ENCODE peak calls at places on chromosomes 12 and 14, in nine cellular contexts. Y is MM.1S, H is PC-3, X is SK-N-SH, J is HCT116, W is hepatocyte, M is GM23248, B is neural progenitor cell, Z is OCI-LY7. G is an unnamed sample.
A peak's percentile ranks its signal among the peaks of the same experiment; 100 is the strongest.

GRCh38 chr14:71497645-71498086 is 434.6 kb upstream of the RGS6 start:
- DNase-seq in H (peak; percentile 56), Z (peak; percentile 6), M (peak; percentile 46), B (no peak), W (no peak), Y (peak; percentile 16), X (no peak), J (no peak), G (no peak)

GRCh38 chr14:53715390-53715730 is 241.3 kb downstream of the BMP4 start:
- DNase-seq in W (peak; percentile 26), Z (no peak), J (peak; percentile 32), X (no peak), B (no peak), H (peak; percentile 45), Y (no peak), M (peak; percentile 59), G (no peak)

GRCh38 chr12:93183940-93184663 is 193.6 kb upstream of the NUDT4 start:
- DNase-seq in B (no peak), H (no peak), J (no peak), Z (peak; percentile 70), X (peak; percentile 10), M (peak; percentile 35), Y (no peak), W (no peak), G (no peak)

GRCh38 chr12:121812921-121813896 is 9.4 kb downstream of the SETD1B start:
- DNase-seq in H (no peak), J (no peak), B (no peak), Y (no peak), M (peak; percentile 63), W (no peak), Z (no peak), X (no peak), G (no peak)

GRCh38 chr14:85301506-85301905 is 228.4 kb upstream of the FLRT2 start:
- DNase-seq in X (no peak), B (no peak), Z (no peak), W (no peak), M (no peak), Y (no peak), H (no peak), J (no peak), G (no peak)

GRCh38 chr12:26017484-26018211 is 59.2 kb downstream of the RASSF8 start:
- DNase-seq in W (peak; percentile 37), Y (peak; percentile 37), X (peak; percentile 20), J (peak; percentile 27), H (peak; percentile 86), Z (peak; percentile 27), M (peak; percentile 61), B (peak; percentile 85), G (peak; percentile 88)

GRCh38 chr12:13390381-13390856 is 193.9 kb downstream of the EMP1 start:
- DNase-seq in H (peak; percentile 98), X (peak; percentile 69), B (no peak), J (peak; percentile 24), Y (no peak), W (peak; percentile 64), M (peak; percentile 92), Z (no peak), G (no peak)

GRCh38 chr12:96445743-96446655 is 43.4 kb upstream of the CFAP54 start:
- DNase-seq in J (no peak), X (no peak), M (peak; percentile 92), H (peak; percentile 90), W (no peak), Z (peak; percentile 75), B (no peak), Y (peak; percentile 63), G (no peak)

GRCh38 chr12:32804301-32804700 is 48.6 kb upstream of the YARS2 start:
- DNase-seq in W (no peak), Z (no peak), Y (no peak), M (no peak), B (no peak), X (no peak), J (no peak), H (no peak), G (no peak)

GRCh38 chr12:57455374-57456144 is 452 bp downstream of the INHBE start:
- DNase-seq in X (no peak), J (no peak), M (no peak), B (no peak), W (no peak), H (no peak), Y (no peak), Z (no peak), G (no peak)

GRCh38 chr12:66693901-66694513 is 15.1 kb upstream of the GRIP1 start:
- DNase-seq in Y (peak; percentile 88), M (peak; percentile 81), J (peak; percentile 52), Z (peak; percentile 94), H (peak; percentile 89), X (peak; percentile 15), W (peak; percentile 85), B (peak; percentile 80), G (peak; percentile 82)

GRCh38 chr12:24152270-24152669 is 202.8 kb upstream of the SOX5 start:
- DNase-seq in H (no peak), J (no peak), Z (no peak), M (no peak), W (peak; percentile 18), Y (no peak), B (no peak), X (no peak), G (no peak)

GRCh38 chr14:53167602-53168328 is 14.6 kb upstream of the DDHD1 start:
- DNase-seq in B (no peak), M (peak; percentile 51), X (no peak), H (no peak), W (no peak), J (no peak), Z (no peak), Y (no peak), G (no peak)

GRCh38 chr12:9079082-9079481 is 36.6 kb downstream of the A2M start:
- DNase-seq in W (no peak), Y (no peak), J (no peak), M (no peak), Z (no peak), B (no peak), H (no peak), X (no peak), G (no peak)

GRCh38 chr14:20697273-20698017 is 8.9 kb downstream of the ANG start:
- DNase-seq in Y (peak; percentile 53), Z (peak; percentile 75), H (peak; percentile 95), B (peak; percentile 73), W (peak; percentile 75), M (peak; percentile 86), J (peak; percentile 55), X (peak; percentile 59), G (peak; percentile 77)
- TF ChIP-seq EZH2phosphoT487 in Y (no peak), Z (no peak), H (no peak), B (no peak), W (no peak), M (no peak), J (no peak), X (no peak), G (no peak)

GRCh38 chr14:73243748-73244147 is 6.4 kb downstream of the PAPLN start:
- DNase-seq in H (no peak), X (peak; percentile 12), Z (no peak), Y (no peak), B (no peak), W (no peak), J (no peak), M (no peak), G (no peak)

GRCh38 chr14:73244541-73244940 is 7.2 kb downstream of the PAPLN start:
- DNase-seq in X (peak; percentile 15), H (no peak), W (no peak), Y (no peak), Z (no peak), B (no peak), J (no peak), M (no peak), G (no peak)

GRCh38 chr14:73242274-73242960 is 5.1 kb downstream of the PAPLN start:
- DNase-seq in W (no peak), X (peak; percentile 21), H (no peak), Z (no peak), B (no peak), J (no peak), M (no peak), Y (no peak), G (no peak)

GRCh38 chr14:73241481-73242165 is 4.3 kb downstream of the PAPLN start:
- DNase-seq in W (no peak), H (no peak), M (peak; percentile 71), Y (no peak), B (no peak), X (peak; percentile 22), J (no peak), Z (no peak), G (peak; percentile 56)

DNA sequence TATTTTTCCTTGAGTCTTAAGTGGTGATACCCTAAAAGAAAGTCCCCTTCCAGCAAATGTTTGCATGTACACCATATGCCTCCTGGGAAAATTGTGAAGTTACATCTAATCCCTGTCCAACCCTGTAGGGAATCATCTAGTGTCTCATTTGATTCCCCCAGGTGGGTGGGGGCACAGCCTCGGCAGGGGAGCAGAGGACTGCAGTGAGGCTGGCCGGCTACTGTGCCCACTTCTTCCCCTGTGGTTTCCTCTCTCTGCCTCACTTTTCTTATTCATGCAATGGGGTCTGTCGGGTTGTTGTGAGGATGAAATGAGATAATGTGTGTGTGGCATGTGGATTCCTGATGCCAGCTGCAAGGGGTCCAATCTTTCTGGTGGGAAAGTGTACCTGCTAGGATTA is 6.0 kb downstream of the PAPLN start:
- DNase-seq in M (no peak), B (no peak), W (no peak), X (peak; percentile 20), Y (no peak), J (no peak), H (no peak), Z (no peak), G (no peak)
- TF ChIP-seq EZH2phosphoT487 in M (no peak), B (no peak), W (no peak), X (no peak), Y (no peak), J (no peak), H (no peak), Z (no peak), G (no peak)

GRCh38 chr14:104746071-104746545 is 6.8 kb upstream of the SIVA1 start:
- DNase-seq in H (no peak), Z (no peak), W (no peak), X (no peak), J (no peak), M (no peak), B (no peak), Y (no peak), G (no peak)
- TF ChIP-seq EZH2phosphoT487 in H (no peak), Z (no peak), W (no peak), X (no peak), J (no peak), M (no peak), B (no peak), Y (no peak), G (no peak)

GRCh38 chr12:120370343-120371243 is 1.6 kb upstream of the MSI1 start:
- DNase-seq in M (no peak), W (no peak), Y (no peak), H (no peak), Z (no peak), B (no peak), J (no peak), X (no peak), G (peak; percentile 49)

GRCh38 chr12:120367252-120367923 is 1.6 kb downstream of the MSI1 start:
- DNase-seq in Y (no peak), W (peak; percentile 54), M (peak; percentile 31), Z (no peak), J (no peak), H (no peak), B (peak; percentile 83), X (peak; percentile 70), G (peak; percentile 85)

GRCh38 chr12:120367924-120368788 is 808 bp downstream of the MSI1 start:
- DNase-seq in J (no peak), B (peak; percentile 44), W (peak; percentile 48), M (peak; percentile 41), Z (no peak), X (peak; percentile 68), Y (no peak), H (no peak), G (peak; percentile 64)

GRCh38 chr12:120368789-120369475 is at the start of gene MSI1:
- DNase-seq in J (no peak), M (peak; percentile 42), Z (no peak), Y (no peak), H (no peak), B (peak; percentile 75), W (peak; percentile 45), X (peak; percentile 93), G (peak; percentile 43)

GRCh38 chr12:120369476-120370342 is 745 bp upstream of the MSI1 start:
- DNase-seq in Y (no peak), B (peak; percentile 37), J (no peak), M (no peak), Z (no peak), H (no peak), W (no peak), X (no peak), G (peak; percentile 62)
- TF ChIP-seq EZH2phosphoT487 in Y (no peak), B (no peak), J (no peak), M (peak; percentile 67), Z (no peak), H (peak; percentile 39), W (no peak), X (peak; percentile 19), G (no peak)